ENCODE peak calls at places on chromosomes 6 and 20, in eight cellular contexts. X is MM.1S, L is GM23338, Y is fibroblast of lung, O is fibroblast of mammary gland, H is heart right ventricle, S is tibial artery, V is cardiac fibroblast. U is an unnamed sample.

GRCh38 chr6:152404936-152405595 is 232.1 kb downstream of the SYNE1 start:
- DNase-seq in V (no peak), Y (no peak), O (no peak), H (no peak), L (no peak), X (no peak), S (no peak), U (no peak)

GRCh38 chr6:11763460-11764249 is 14.9 kb downstream of the ADTRP start:
- DNase-seq in O (peak; percentile 46), V (peak; percentile 64), X (no peak), H (no peak), L (no peak), Y (peak; percentile 26), S (no peak), U (no peak)

GRCh38 chr6:137975058-137975940 is 108.2 kb downstream of the TNFAIP3 start:
- DNase-seq in V (peak; percentile 47), H (no peak), O (peak; percentile 29), S (no peak), X (peak; percentile 85), Y (peak; percentile 13), L (peak; percentile 27), U (no peak)

GRCh38 chr6:75396005-75396800 is 97.4 kb downstream of the FILIP1 start:
- DNase-seq in S (no peak), Y (no peak), H (no peak), X (no peak), L (no peak), O (no peak), V (peak; percentile 49), U (no peak)

GRCh38 chr6:134882426-134883038 is 67.4 kb downstream of the ALDH8A1 start:
- DNase-seq in L (peak; percentile 72), Y (peak; percentile 61), O (peak; percentile 90), S (peak; percentile 66), V (peak; percentile 89), X (peak; percentile 76), H (peak; percentile 34), U (peak; percentile 57)

GRCh38 chr6:38187285-38187684 is 367.8 kb downstream of the ZFAND3 start:
- DNase-seq in O (no peak), V (no peak), L (peak; percentile 53), Y (no peak), S (no peak), X (no peak), H (no peak), U (no peak)

GRCh38 chr6:43936476-43936875 is 166.5 kb downstream of the VEGFA start:
- DNase-seq in H (no peak), O (no peak), X (no peak), S (no peak), L (no peak), V (no peak), Y (no peak), U (no peak)

GRCh38 chr6:13671742-13672141 is 39.9 kb downstream of the RANBP9 start:
- DNase-seq in Y (no peak), H (no peak), S (no peak), V (no peak), L (no peak), X (no peak), O (no peak), U (no peak)

GRCh38 chr20:11675920-11676617 is 241.6 kb upstream of the BTBD3 start:
- DNase-seq in H (no peak), O (peak; percentile 6), L (no peak), X (no peak), Y (peak; percentile 38), S (no peak), V (peak; percentile 14), U (no peak)

GRCh38 chr6:26536571-26537159 is 1.5 kb upstream of the HMGN4 start:
- DNase-seq in X (peak; percentile 78), H (no peak), O (peak; percentile 82), Y (peak; percentile 79), S (no peak), V (peak; percentile 80), L (peak; percentile 47), U (no peak)

GRCh38 chr20:37382539-37383120 is 36.7 kb downstream of the SRC start:
- DNase-seq in Y (no peak), S (peak; percentile 15), L (no peak), H (no peak), V (no peak), X (no peak), O (no peak), U (no peak)

GRCh38 chr20:47276856-47277541 is 79.5 kb downstream of the ZMYND8 start:
- DNase-seq in X (no peak), S (peak; percentile 60), O (peak; percentile 91), V (peak; percentile 78), H (peak; percentile 55), L (no peak), Y (peak; percentile 87), U (peak; percentile 52)

GRCh38 chr20:44034965-44035635 is 120.4 kb downstream of the TOX2 start:
- DNase-seq in S (no peak), V (no peak), L (no peak), O (no peak), Y (no peak), H (no peak), X (no peak), U (no peak)

GRCh38 chr20:46199198-46199597 is 81.1 kb downstream of the CD40 start:
- DNase-seq in V (no peak), Y (no peak), H (no peak), X (no peak), L (peak; percentile 95), O (no peak), S (no peak), U (no peak)

GRCh38 chr6:43334466-43335095 is 26.0 kb upstream of the CRIP3 start:
- DNase-seq in Y (peak; percentile 62), X (no peak), V (peak; percentile 73), H (no peak), S (no peak), O (peak; percentile 67), L (peak; percentile 92), U (peak; percentile 9)

GRCh38 chr20:58511364-58511763 is 3.8 kb downstream of the APCDD1L start:
- DNase-seq in O (peak; percentile 63), Y (peak; percentile 90), S (no peak), L (no peak), V (peak; percentile 84), H (no peak), X (no peak), U (peak; percentile 45)

GRCh38 chr6:12232339-12232738 is 57.8 kb upstream of the EDN1 start:
- DNase-seq in L (no peak), V (peak; percentile 60), Y (peak; percentile 85), S (no peak), O (peak; percentile 33), H (no peak), X (peak; percentile 59), U (peak; percentile 57)

GRCh38 chr6:56525976-56526375 is 116.7 kb downstream of the DST start:
- DNase-seq in V (no peak), L (no peak), X (no peak), Y (no peak), H (no peak), S (no peak), O (no peak), U (no peak)

GRCh38 chr6:56528412-56528841 is 114.3 kb downstream of the DST start:
- DNase-seq in H (no peak), Y (peak; percentile 99), O (peak; percentile 99), L (no peak), V (peak; percentile 67), S (no peak), X (no peak), U (peak; percentile 95)

GRCh38 chr6:56524891-56525703 is 117.6 kb downstream of the DST start:
- DNase-seq in O (peak; percentile 96), V (peak; percentile 82), S (no peak), Y (peak; percentile 92), X (no peak), H (no peak), L (no peak), U (peak; percentile 93)

GRCh38 chr6:56527934-56528333 is 114.8 kb downstream of the DST start:
- DNase-seq in V (no peak), O (peak; percentile 57), L (no peak), X (no peak), H (no peak), S (no peak), Y (peak; percentile 38), U (no peak)

GRCh38 chr6:56526860-56527544 is 115.7 kb downstream of the DST start:
- DNase-seq in L (no peak), X (no peak), Y (no peak), V (no peak), O (peak; percentile 63), S (no peak), H (no peak), U (no peak)
- TF ChIP-seq CTCF in L (no peak), X (no peak), Y (no peak), V (no peak), O (no peak), S (no peak), H (no peak), U (no peak)

GRCh38 chr20:63957690-63958441 is 1.6 kb upstream of the UCKL1 start:
- DNase-seq in Y (peak; percentile 25), V (peak; percentile 64), X (peak; percentile 66), S (no peak), L (peak; percentile 92), H (no peak), O (peak; percentile 65), U (no peak)
- H3K4me3 ChIP-seq in Y (no peak overlapping the region), V (no peak overlapping the region), X (peak overlapping the region; percentile 81), S (no peak overlapping the region), L (peak overlapping the region; percentile 91), H (no peak overlapping the region), O (no peak overlapping the region), U (no peak overlapping the region)

DNA sequence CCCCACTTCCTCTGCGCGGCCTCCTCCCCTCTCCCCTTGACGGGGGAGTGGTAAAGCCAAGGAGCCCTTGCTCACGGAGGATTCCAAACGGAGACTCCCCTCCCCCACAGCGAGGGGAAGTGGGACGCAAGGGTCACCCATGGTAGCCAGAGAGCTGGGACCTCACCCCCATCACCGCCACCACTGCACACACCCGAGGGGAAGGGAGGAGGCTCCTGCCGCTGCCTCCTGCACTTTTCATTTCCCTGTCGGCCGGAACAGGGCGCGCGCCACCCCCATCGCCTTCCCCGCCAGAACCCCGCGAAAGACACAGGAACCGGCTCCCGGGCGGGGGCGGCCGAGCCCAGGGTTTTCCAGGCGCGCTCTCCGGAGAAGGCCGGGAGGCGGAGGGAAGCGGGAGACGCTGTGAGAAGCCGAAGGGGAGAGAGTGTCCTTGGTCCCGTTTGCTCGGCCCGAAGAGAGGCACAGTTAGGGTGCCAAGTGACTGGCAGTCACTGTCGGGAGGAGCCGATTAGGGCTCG is 789 bp downstream of the CCND3 start:
- DNase-seq in H (peak; percentile 66), O (no peak), L (peak; percentile 63), S (no peak), V (peak; percentile 45), Y (peak; percentile 35), X (no peak), U (no peak)
- TF ChIP-seq CTCF in H (peak; percentile 5), O (no peak), L (no peak), S (no peak), V (no peak), Y (no peak), X (no peak), U (no peak)

DNA sequence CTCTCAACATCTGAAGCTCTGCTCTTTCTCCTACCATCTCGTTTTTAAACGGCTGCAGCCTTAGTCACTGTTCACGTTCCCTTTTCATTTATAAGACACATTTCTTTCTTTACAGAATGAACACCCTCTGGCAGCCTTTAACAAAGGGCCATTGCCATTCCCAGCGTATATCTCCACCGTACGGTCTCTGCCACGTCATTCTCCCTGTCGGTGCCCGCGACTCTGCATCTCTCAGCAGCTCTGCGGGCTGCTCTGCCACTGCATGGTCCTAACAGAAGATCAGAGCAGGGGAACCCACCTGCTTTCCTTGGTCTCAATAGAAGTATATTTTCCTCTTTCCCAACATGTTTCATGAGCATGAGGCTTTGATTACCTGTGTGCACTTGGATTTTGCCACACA is 102.8 kb upstream of the SYNDIG1 start:
- DNase-seq in L (no peak), X (no peak), H (no peak), Y (no peak), O (no peak), V (no peak), S (no peak), U (no peak)
- H3K4me3 ChIP-seq in L (no peak overlapping the region), X (no peak overlapping the region), H (no peak overlapping the region), Y (no peak overlapping the region), O (no peak overlapping the region), V (no peak overlapping the region), S (no peak overlapping the region), U (no peak overlapping the region)

GRCh38 chr20:33770005-33770404 is 38.2 kb downstream of the ZNF341 start:
- DNase-seq in H (peak; percentile 27), Y (no peak), V (no peak), O (no peak), L (no peak), X (no peak), S (no peak), U (no peak)
- TF ChIP-seq CTCF in H (no peak), Y (no peak), V (no peak), O (no peak), L (no peak), X (no peak), S (no peak), U (no peak)